ENCODE peak calls at places on chromosome X, in nine cellular contexts. R, D, W, F, U, G, C, E and M are unnamed samples. For H3K27me3, the result is how much of the 10 kb centered on the place peaks cover.

GRCh38 chrX:101397779-101398178 is 7.0 kb downstream of the RPL36A start:
- DNase-seq in R (no peak), D (no peak), W (peak), F (no peak), U (no peak), G (no peak), C (no peak), E (no peak), M (peak)

GRCh38 chrX:101164766-101165590 is 54.6 kb upstream of the DRP2 start:
- DNase-seq in R (no peak), D (no peak), W (no peak), F (no peak), U (no peak), G (no peak), C (no peak), E (no peak), M (peak)

GRCh38 chrX:12955882-12956703 is 18.8 kb upstream of the TMSB4X start:
- DNase-seq in R (peak), D (peak), W (peak), F (peak), U (no peak), G (peak), C (peak), E (peak), M (no peak)

GRCh38 chrX:10045327-10046000 is 78.3 kb downstream of the CLDN34 start:
- DNase-seq in R (no peak), D (no peak), W (no peak), F (peak), U (no peak), G (no peak), C (no peak), E (no peak), M (no peak)

GRCh38 chrX:88991583-88992132 is 244.6 kb downstream of the CPXCR1 start:
- DNase-seq in R (no peak), D (no peak), W (no peak), F (no peak), U (no peak), G (no peak), C (no peak), E (no peak), M (no peak)

GRCh38 chrX:103175944-103176753 is 38.8 kb upstream of the BEX4 start:
- DNase-seq in R (peak), D (no peak), W (peak), F (peak), U (no peak), G (peak), C (peak), E (peak), M (peak)

GRCh38 chrX:33336783-33337182 is 125.4 kb upstream of the DMD start:
- DNase-seq in R (peak), D (no peak), W (peak), F (no peak), U (no peak), G (no peak), C (no peak), E (no peak), M (peak)

GRCh38 chrX:4320436-4320947 is 607.0 kb upstream of the PRKX start:
- DNase-seq in R (no peak), D (no peak), W (no peak), F (no peak), U (no peak), G (no peak), C (no peak), E (no peak), M (no peak)

GRCh38 chrX:48631376-48632090 is 34.2 kb downstream of the WDR13 start:
- DNase-seq in R (peak), D (peak), W (peak), F (no peak), U (peak), G (peak), C (peak), E (peak), M (peak)

GRCh38 chrX:71365356-71365875 is 741 bp upstream of the TAF1 start:
- DNase-seq in R (no peak), D (no peak), W (no peak), F (no peak), U (no peak), G (no peak), C (no peak), E (no peak), M (no peak)

GRCh38 chrX:22575161-22575845 is 302.6 kb downstream of the CBLL2 start:
- DNase-seq in R (peak), D (no peak), W (peak), F (no peak), U (no peak), G (no peak), C (no peak), E (no peak), M (no peak)

GRCh38 chrX:64192673-64193072 is 12.8 kb downstream of the AMER1 start:
- DNase-seq in R (no peak), D (no peak), W (no peak), F (no peak), U (no peak), G (no peak), C (no peak), E (no peak), M (no peak)

GRCh38 chrX:140040397-140040796 is 75.1 kb upstream of the CXorf66 start:
- DNase-seq in R (peak), D (no peak), W (no peak), F (no peak), U (no peak), G (no peak), C (no peak), E (no peak), M (no peak)

GRCh38 chrX:150729956-150730355 is 36.8 kb downstream of the MTMR1 start:
- DNase-seq in R (no peak), D (no peak), W (no peak), F (no peak), U (no peak), G (no peak), C (no peak), E (no peak), M (no peak)

GRCh38 chrX:39331062-39331704 is 529.9 kb downstream of the MID1IP1 start:
- DNase-seq in R (no peak), D (peak), W (no peak), F (no peak), U (no peak), G (no peak), C (no peak), E (no peak), M (no peak)

GRCh38 chrX:50962156-50962555 is 51.6 kb downstream of the BMP15 start:
- DNase-seq in R (no peak), D (no peak), W (no peak), F (no peak), U (no peak), G (no peak), C (no peak), E (no peak), M (no peak)

GRCh38 chrX:72634321-72634720 is 61.7 kb upstream of the HDAC8 start:
- DNase-seq in R (no peak), D (no peak), W (no peak), F (no peak), U (no peak), G (no peak), C (no peak), E (no peak), M (peak)

GRCh38 chrX:39212456-39212855 is 411.2 kb downstream of the MID1IP1 start:
- DNase-seq in R (no peak), D (no peak), W (no peak), F (no peak), U (no peak), G (peak), C (no peak), E (no peak), M (no peak)

GRCh38 chrX:105273326-105273725 is 52.8 kb upstream of the TEX13A start:
- DNase-seq in R (no peak), D (no peak), W (no peak), F (no peak), U (no peak), G (no peak), C (no peak), E (no peak), M (no peak)

GRCh38 chrX:103607385-103608304 is at the start of gene TCEAL3:
- DNase-seq in R (no peak), D (no peak), W (no peak), F (peak), U (no peak), G (no peak), C (peak), E (peak), M (peak)

GRCh38 chrX:45344597-45344996 is 143.9 kb upstream of the DIPK2B start:
- DNase-seq in R (no peak), D (no peak), W (no peak), F (no peak), U (no peak), G (no peak), C (no peak), E (no peak), M (no peak)

GRCh38 chrX:27555514-27555913 is 34.6 kb upstream of the DCAF8L2 start:
- DNase-seq in R (peak), D (no peak), W (no peak), F (no peak), U (no peak), G (no peak), C (no peak), E (no peak), M (peak)

GRCh38 chrX:84339507-84340364 is 151.7 kb upstream of the RPS6KA6 start:
- DNase-seq in R (peak), D (no peak), W (no peak), F (no peak), U (no peak), G (no peak), C (no peak), E (no peak), M (peak)

GRCh38 chrX:141839856-141840255 is 1.7 kb downstream of the MAGEC3 start:
- DNase-seq in R (no peak), D (no peak), W (no peak), F (no peak), U (no peak), G (no peak), C (no peak), E (no peak), M (no peak)

GRCh38 chrX:73127700-73128241 is 48.5 kb upstream of the PABPC1L2A start:
- DNase-seq in R (no peak), D (no peak), W (no peak), F (peak), U (peak), G (no peak), C (no peak), E (no peak), M (no peak)

GRCh38 chrX:52031371-52031770 is 37.6 kb downstream of the MAGED4B start:
- DNase-seq in R (no peak), D (no peak), W (no peak), F (no peak), U (no peak), G (no peak), C (no peak), E (no peak), M (no peak)
- H3K27me3 ChIP-seq in R (under half), D (under half), W (under half), F (under half), U (under half), G (under half), C (under half), E (under half), M (under half)

GRCh38 chrX:130049821-130050220 is 60.5 kb downstream of the ELF4 start:
- DNase-seq in R (no peak), D (no peak), W (no peak), F (no peak), U (no peak), G (no peak), C (no peak), E (no peak), M (peak)
- H3K4me3 ChIP-seq in R (no peak), D (no peak), W (no peak), F (no peak), U (no peak), G (no peak), C (no peak), E (no peak), M (no peak)

DNA sequence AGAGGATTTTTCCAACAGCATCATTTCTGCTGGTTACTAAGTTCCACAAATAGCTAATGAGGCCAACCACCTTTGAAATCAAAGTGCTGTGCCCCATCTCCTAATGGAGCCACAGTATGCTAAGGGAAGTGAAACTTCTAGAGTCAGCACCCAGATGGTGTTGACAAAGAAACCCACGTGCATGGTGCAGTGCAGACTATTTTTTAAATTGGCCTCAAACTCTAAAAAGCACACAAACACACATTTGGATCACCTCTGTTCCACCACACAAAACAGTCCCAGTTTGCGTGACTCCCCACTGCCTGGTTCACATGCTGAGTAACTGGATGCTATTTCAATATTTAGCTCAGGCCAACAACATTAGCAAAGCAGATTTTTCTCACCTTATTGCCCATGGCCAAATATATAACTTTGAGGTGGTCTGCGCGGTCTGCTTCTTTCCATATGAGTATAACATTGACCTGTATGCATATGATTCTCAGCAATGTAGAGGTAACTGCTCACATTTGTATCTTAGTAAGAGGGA is 69.9 kb downstream of the AMELX start:
- DNase-seq in R (no peak), D (peak), W (no peak), F (no peak), U (no peak), G (no peak), C (no peak), E (no peak), M (no peak)
- H3K27ac ChIP-seq in R (no peak), D (peak), W (no peak), F (no peak), U (no peak), G (no peak), C (no peak), E (no peak), M (no peak)

DNA sequence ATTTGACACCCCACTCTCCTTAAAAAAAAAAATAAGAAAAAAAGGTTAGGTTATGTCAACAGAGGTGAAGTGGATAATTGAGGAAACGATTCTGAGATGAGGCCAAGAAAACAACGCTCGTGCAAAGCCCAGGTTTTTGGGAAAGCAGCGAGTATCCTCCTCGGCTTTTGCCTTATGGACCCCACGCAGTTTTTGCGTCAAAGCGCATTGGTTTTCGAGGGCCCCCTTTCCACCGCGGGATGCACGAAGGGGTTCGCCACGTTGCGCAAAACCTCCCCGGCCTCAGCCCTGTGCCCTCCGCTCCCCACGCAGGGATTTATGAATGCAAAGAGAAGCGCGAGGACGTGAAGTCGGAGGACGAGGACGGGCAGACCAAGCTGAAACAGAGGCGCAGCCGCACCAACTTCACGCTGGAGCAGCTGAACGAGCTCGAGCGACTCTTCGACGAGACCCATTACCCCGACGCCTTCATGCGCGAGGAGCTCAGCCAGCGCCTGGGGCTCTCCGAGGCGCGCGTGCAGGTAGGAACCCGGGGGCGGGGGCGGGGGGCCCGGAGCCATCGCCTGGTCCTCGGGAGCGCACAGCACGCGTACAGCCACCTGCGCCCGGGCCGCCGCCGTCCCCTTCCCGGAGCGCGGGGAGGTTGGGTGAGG is 3.8 kb downstream of the SHOX start:
- DNase-seq in R (no peak), D (no peak), W (no peak), F (peak), U (no peak), G (no peak), C (peak), E (no peak), M (no peak)
- H3K27me3 ChIP-seq in R (half or more), D (under half), W (half or more), F (under half), U (half or more), G (under half), C (under half), E (half or more), M (half or more)

GRCh38 chrX:74420194-74421035 is 878 bp upstream of the SLC16A2 start:
- DNase-seq in R (peak), D (no peak), W (peak), F (peak), U (no peak), G (peak), C (peak), E (peak), M (peak)
- H3K4me3 ChIP-seq in R (peak), D (no peak), W (peak), F (peak), U (peak), G (peak), C (peak), E (peak), M (peak)

GRCh38 chrX:125681507-125681906 is 361.8 kb downstream of the TEX13C start:
- DNase-seq in R (no peak), D (no peak), W (no peak), F (no peak), U (no peak), G (no peak), C (no peak), E (no peak), M (no peak)
- H3K27ac ChIP-seq in R (no peak), D (no peak), W (no peak), F (no peak), U (no peak), G (no peak), C (no peak), E (no peak), M (no peak)

DNA sequence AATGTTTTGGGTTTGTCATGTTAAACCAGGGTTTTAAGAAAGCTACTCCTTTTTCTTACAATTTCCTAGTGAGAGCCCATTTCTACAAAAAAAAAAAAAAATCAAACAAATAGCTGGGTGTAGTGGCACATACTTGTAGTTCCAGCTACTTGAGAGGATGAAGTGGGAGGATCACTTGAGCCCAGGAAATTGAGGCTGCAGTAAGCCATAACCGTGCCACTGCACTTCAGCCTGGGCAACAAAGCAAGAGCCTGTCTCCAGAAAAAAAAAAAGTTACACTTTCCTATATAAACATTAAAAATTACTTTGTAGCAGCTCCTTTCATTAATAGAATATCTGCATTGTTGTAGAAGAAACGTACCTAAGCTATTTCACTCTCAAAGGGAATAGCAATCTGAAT is 166.7 kb downstream of the HS6ST2 start:
- DNase-seq in R (no peak), D (no peak), W (no peak), F (no peak), U (no peak), G (no peak), C (no peak), E (peak), M (no peak)
- H3K27me3 ChIP-seq in R (under half), D (under half), W (under half), F (under half), U (under half), G (under half), C (under half), E (under half), M (under half)

GRCh38 chrX:11562570-11562969 is 103.2 kb downstream of the ARHGAP6 start:
- DNase-seq in R (no peak), D (no peak), W (no peak), F (no peak), U (no peak), G (no peak), C (no peak), E (no peak), M (no peak)

GRCh38 chrX:11566158-11566557 is 99.6 kb downstream of the ARHGAP6 start:
- DNase-seq in R (no peak), D (no peak), W (no peak), F (no peak), U (peak), G (no peak), C (no peak), E (no peak), M (no peak)

GRCh38 chrX:11567528-11568220 is 98.0 kb downstream of the ARHGAP6 start:
- DNase-seq in R (no peak), D (no peak), W (no peak), F (no peak), U (no peak), G (no peak), C (no peak), E (no peak), M (no peak)

GRCh38 chrX:11566814-11567213 is 98.9 kb downstream of the ARHGAP6 start:
- DNase-seq in R (no peak), D (no peak), W (no peak), F (no peak), U (no peak), G (no peak), C (no peak), E (no peak), M (no peak)

GRCh38 chrX:11564546-11564945 is 101.2 kb downstream of the ARHGAP6 start:
- DNase-seq in R (no peak), D (no peak), W (no peak), F (no peak), U (no peak), G (no peak), C (no peak), E (no peak), M (no peak)
- H3K4me3 ChIP-seq in R (no peak), D (no peak), W (no peak), F (no peak), U (no peak), G (no peak), C (no peak), E (no peak), M (no peak)

DNA sequence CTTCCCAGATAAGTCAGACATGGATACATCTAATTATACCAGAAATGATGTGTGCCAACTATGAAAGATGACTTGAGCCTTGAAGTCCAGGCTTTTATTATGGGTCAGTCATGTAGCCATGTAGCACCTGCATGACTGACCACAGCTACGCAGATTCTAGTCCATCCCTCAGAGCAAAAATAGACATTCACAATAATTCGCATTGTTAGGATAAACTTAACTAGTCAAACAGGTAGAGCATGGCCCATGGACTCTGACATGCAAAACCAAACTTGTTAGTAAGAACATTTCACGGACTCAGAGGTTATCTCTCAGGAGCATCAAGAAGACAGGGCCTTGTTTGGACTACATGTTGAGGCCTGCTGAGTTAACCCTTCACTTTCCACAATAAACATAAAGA is 132.6 kb downstream of the PWWP3B start:
- DNase-seq in R (peak), D (no peak), W (no peak), F (no peak), U (no peak), G (no peak), C (no peak), E (no peak), M (no peak)
- H3K27ac ChIP-seq in R (peak), D (no peak), W (no peak), F (no peak), U (no peak), G (no peak), C (no peak), E (no peak), M (no peak)